ENCODE peak calls at places on chromosome 11, in five cellular contexts. D is right lobe of liver; M is uterus; R is GM23248; E is effector memory CD4-positive, alpha-beta T cell. H is an unnamed sample. For H3K4me1, the result is how much of the 10 kb centered on the place peaks cover.

GRCh38 chr11:65301491-65302329 is 13.0 kb upstream of the CDC42EP2 start:
- DNase-seq in D (peak), R (no peak), E (no peak), M (peak), H (no peak)

GRCh38 chr11:45048313-45048841 is 97.7 kb upstream of the TP53I11 start:
- DNase-seq in D (no peak), M (no peak), E (no peak), R (no peak), H (no peak)

GRCh38 chr11:129374993-129375721 is 491 bp upstream of the BARX2 start:
- DNase-seq in M (no peak), E (no peak), D (peak), R (peak), H (no peak)

GRCh38 chr11:35163707-35164496 is 24.9 kb downstream of the CD44 start:
- DNase-seq in D (no peak), E (no peak), M (no peak), R (no peak), H (no peak)

GRCh38 chr11:2377511-2378443 is 667 bp downstream of the CD81 start:
- DNase-seq in E (peak), D (peak), M (peak), R (peak), H (peak)

GRCh38 chr11:2131371-2132228 is 7.6 kb downstream of the IGF2 start:
- DNase-seq in M (no peak), D (no peak), E (no peak), R (no peak), H (no peak)

GRCh38 chr11:9616858-9617257 is 43.4 kb downstream of the WEE1 start:
- DNase-seq in M (no peak), R (peak), E (no peak), D (no peak), H (no peak)

GRCh38 chr11:102026975-102027374 is 20.3 kb upstream of the CFAP300 start:
- DNase-seq in M (no peak), R (no peak), D (no peak), E (no peak), H (no peak)

GRCh38 chr11:6650980-6651379 is 4.6 kb downstream of the DCHS1 start:
- DNase-seq in E (no peak), R (peak), D (no peak), M (no peak), H (no peak)

GRCh38 chr11:130462931-130463330 is 14.5 kb downstream of the ADAMTS15 start:
- DNase-seq in M (no peak), R (no peak), E (no peak), D (no peak), H (no peak)

GRCh38 chr11:95968585-95968984 is 44.7 kb upstream of the MTMR2 start:
- DNase-seq in E (no peak), M (no peak), R (peak), D (no peak), H (no peak)

GRCh38 chr11:55970935-55971334 is 1.2 kb upstream of the OR10AG1 start:
- DNase-seq in R (no peak), E (no peak), M (no peak), D (no peak), H (no peak)

GRCh38 chr11:125402436-125402835 is 93.6 kb downstream of the FEZ1 start:
- DNase-seq in E (no peak), R (peak), M (no peak), D (no peak), H (no peak)

GRCh38 chr11:129865701-129866100 is 29.7 kb downstream of the NFRKB start:
- DNase-seq in D (no peak), E (no peak), M (no peak), R (no peak), H (no peak)

GRCh38 chr11:130527648-130528300 is 79.3 kb downstream of the ADAMTS15 start:
- DNase-seq in D (no peak), E (no peak), R (no peak), M (no peak), H (no peak)

GRCh38 chr11:12880327-12880726 is 128.8 kb upstream of the RASSF10 start:
- DNase-seq in R (no peak), M (no peak), E (no peak), D (no peak), H (no peak)

GRCh38 chr11:4181780-4182721 is 87.5 kb downstream of the RRM1 start:
- DNase-seq in M (no peak), E (no peak), D (peak), R (peak), H (no peak)

GRCh38 chr11:134545521-134545920 is 133.5 kb upstream of the B3GAT1 start:
- DNase-seq in E (no peak), M (no peak), R (no peak), D (no peak), H (no peak)

GRCh38 chr11:59186130-59186594 is 14.2 kb downstream of the DTX4 start:
- DNase-seq in E (peak), M (no peak), R (peak), D (peak), H (no peak)

GRCh38 chr11:24511518-24511917 is 14.7 kb downstream of the LUZP2 start:
- DNase-seq in E (no peak), M (no peak), D (no peak), R (no peak), H (no peak)

GRCh38 chr11:6472934-6473333 is 807 bp downstream of the TRIM3 start:
- DNase-seq in R (no peak), D (no peak), E (no peak), M (no peak), H (no peak)

GRCh38 chr11:80441821-80442220 is 1001.0 kb upstream of the TENM4 start:
- DNase-seq in R (no peak), E (no peak), D (no peak), M (no peak), H (no peak)

GRCh38 chr11:17651681-17652080 is 67.7 kb upstream of the MYOD1 start:
- DNase-seq in R (no peak), E (no peak), M (no peak), D (no peak), H (no peak)

GRCh38 chr11:1162153-1162497 is 4.4 kb downstream of the MUC5AC start:
- DNase-seq in R (no peak), E (no peak), M (no peak), D (no peak), H (no peak)

GRCh38 chr11:108960498-108960897 is 295.6 kb downstream of the DDX10 start:
- DNase-seq in M (no peak), E (no peak), D (no peak), R (peak), H (no peak)

GRCh38 chr11:107844041-107844440 is 14.5 kb downstream of the SLC35F2 start:
- DNase-seq in E (no peak), D (no peak), M (no peak), R (peak), H (no peak)

GRCh38 chr11:17411418-17411817 is 23.0 kb upstream of the KCNJ11 start:
- DNase-seq in E (no peak), R (no peak), D (no peak), M (no peak), H (no peak)

GRCh38 chr11:128040603-128041002 is 546.8 kb downstream of the ETS1 start:
- DNase-seq in M (no peak), R (peak), D (no peak), E (no peak), H (no peak)

GRCh38 chr11:116112031-116112935 is 608.1 kb upstream of the CADM1 start:
- DNase-seq in E (no peak), R (no peak), D (no peak), M (no peak), H (no peak)

GRCh38 chr11:110367571-110367970 is 62.2 kb upstream of the FDX1 start:
- DNase-seq in M (no peak), R (peak), E (no peak), D (no peak), H (no peak)

GRCh38 chr11:33063326-33063775 is 24.0 kb downstream of the TCP11L1 start:
- DNase-seq in D (no peak), E (no peak), R (peak), M (no peak), H (no peak)

GRCh38 chr11:88332851-88333250 is 4.7 kb downstream of the CTSC start:
- DNase-seq in E (no peak), M (no peak), R (peak), D (no peak), H (no peak)
- H3K4me1 ChIP-seq in E (under half), M (under half), R (under half), D (under half), H (under half)

GRCh38 chr11:27388869-27389268 is 25.9 kb upstream of the CCDC34 start:
- DNase-seq in R (no peak), D (no peak), E (no peak), M (no peak), H (no peak)
- H3K4me1 ChIP-seq in R (half or more), D (under half), E (under half), M (under half), H (under half)

GRCh38 chr11:15541079-15541478 is 426.4 kb downstream of the INSC start:
- DNase-seq in D (no peak), R (no peak), M (no peak), E (no peak), H (no peak)
- H3K4me1 ChIP-seq in D (under half), R (under half), M (under half), E (under half), H (under half)

GRCh38 chr11:122746050-122746478 is 90.5 kb downstream of the UBASH3B start:
- DNase-seq in M (no peak), E (no peak), R (no peak), D (no peak), H (no peak)

GRCh38 chr11:122746611-122747305 is 91.2 kb downstream of the UBASH3B start:
- DNase-seq in M (no peak), R (no peak), E (no peak), D (no peak), H (no peak)

GRCh38 chr11:122743949-122744876 is 88.7 kb downstream of the UBASH3B start:
- DNase-seq in M (no peak), R (no peak), E (peak), D (no peak), H (peak)

GRCh38 chr11:122743093-122743741 is 87.7 kb downstream of the UBASH3B start:
- DNase-seq in R (no peak), E (no peak), M (no peak), D (no peak), H (no peak)

DNA sequence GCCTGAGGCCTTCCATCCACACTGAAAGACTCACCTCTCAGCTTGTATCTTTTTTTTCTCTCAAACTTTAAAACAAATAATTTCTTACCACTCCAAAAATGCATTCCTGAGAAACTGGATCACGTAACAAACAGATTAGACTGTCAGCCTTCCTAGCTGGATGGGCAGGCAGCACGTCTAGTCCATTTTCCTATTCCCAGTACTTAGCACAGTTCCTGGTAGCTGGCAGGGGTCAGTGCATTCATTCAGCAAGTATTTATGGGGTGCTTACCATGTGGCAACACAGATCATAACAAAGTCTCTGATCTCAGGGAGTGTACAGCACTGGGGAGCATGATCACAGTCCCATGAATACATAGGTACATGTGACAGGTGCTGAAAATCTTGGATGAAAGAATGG is 89.6 kb downstream of the UBASH3B start:
- DNase-seq in R (no peak), M (no peak), D (no peak), E (no peak), H (no peak)
- H3K4me1 ChIP-seq in R (under half), M (under half), D (under half), E (half or more), H (under half)